ENCODE peak calls at places on chromosomes 5 and 9, in seven cellular contexts. H is HL-60, G is K562, J is IMR-90, K is glutamatergic neuron, D is upper lobe of right lung, S is fibroblast of mammary gland. Z is an unnamed sample.

GRCh38 chr5:14364576-14365472 is 216.8 kb upstream of the OTULINL start:
- DNase-seq in J (no peak), D (no peak), H (no peak), S (no peak), G (peak), K (no peak), Z (no peak)

GRCh38 chr9:23702311-23702922 is 123.6 kb downstream of the ELAVL2 start:
- DNase-seq in J (no peak), H (no peak), S (no peak), G (no peak), D (no peak), K (no peak), Z (no peak)

GRCh38 chr5:38796739-38797108 is 49.1 kb upstream of the OSMR start:
- DNase-seq in G (no peak), S (no peak), D (no peak), H (no peak), J (no peak), K (no peak), Z (no peak)

GRCh38 chr5:10452768-10453331 is 11.2 kb downstream of the ROPN1L start:
- DNase-seq in D (no peak), H (peak), K (no peak), S (peak), G (peak), J (peak), Z (peak)

GRCh38 chr5:148730272-148730954 is 76.1 kb upstream of the HTR4 start:
- DNase-seq in J (peak), G (no peak), S (peak), D (no peak), K (no peak), H (no peak), Z (peak)

GRCh38 chr5:132067451-132067850 is 6.1 kb upstream of the CSF2 start:
- DNase-seq in K (no peak), S (no peak), H (no peak), J (no peak), D (no peak), G (no peak), Z (no peak)

GRCh38 chr5:172622091-172623046 is 18.7 kb upstream of the NEURL1B start:
- DNase-seq in S (no peak), K (no peak), H (no peak), D (no peak), J (no peak), G (no peak), Z (no peak)

GRCh38 chr5:180343110-180343845 is 9.9 kb downstream of the GFPT2 start:
- DNase-seq in G (no peak), K (no peak), D (no peak), J (peak), S (peak), H (no peak), Z (no peak)

GRCh38 chr5:174177531-174177930 is 132.0 kb downstream of the NSG2 start:
- DNase-seq in J (no peak), H (no peak), G (no peak), K (no peak), S (no peak), D (no peak), Z (no peak)

GRCh38 chr5:172906436-172906835 is 52.8 kb upstream of the RPL26L1 start:
- DNase-seq in G (no peak), D (no peak), S (peak), K (no peak), J (peak), H (no peak), Z (no peak)

GRCh38 chr9:101093620-101094019 is 65.1 kb downstream of the PLPPR1 start:
- DNase-seq in K (no peak), J (no peak), D (no peak), G (no peak), H (no peak), S (peak), Z (no peak)

GRCh38 chr5:33679791-33680190 is 212.0 kb downstream of the ADAMTS12 start:
- DNase-seq in H (no peak), K (no peak), D (no peak), J (peak), G (no peak), S (peak), Z (no peak)

GRCh38 chr5:143653256-143653655 is 158.7 kb upstream of the HMHB1 start:
- DNase-seq in H (no peak), K (no peak), G (no peak), D (no peak), J (no peak), S (no peak), Z (no peak)

GRCh38 chr9:116008278-116008677 is 145.3 kb upstream of the PAPPA start:
- DNase-seq in S (no peak), K (no peak), G (no peak), H (no peak), J (peak), D (no peak), Z (no peak)

GRCh38 chr9:91659529-91660294 is 236.1 kb upstream of the NFIL3 start:
- DNase-seq in S (peak), J (peak), K (peak), G (peak), H (no peak), D (no peak), Z (no peak)

GRCh38 chr5:119439140-119439625 is 13.1 kb upstream of the HSD17B4 start:
- DNase-seq in S (no peak), J (no peak), K (no peak), H (no peak), G (no peak), D (no peak), Z (no peak)

GRCh38 chr5:36403601-36404311 is 102.1 kb upstream of the RANBP3L start:
- DNase-seq in D (no peak), J (peak), H (peak), K (no peak), G (no peak), S (peak), Z (peak)

GRCh38 chr9:134605969-134606363 is 35.6 kb upstream of the COL5A1 start:
- DNase-seq in D (no peak), J (no peak), H (no peak), G (no peak), S (no peak), K (no peak), Z (no peak)

GRCh38 chr9:75185585-75186170 is 97.4 kb downstream of the OSTF1 start:
- DNase-seq in D (no peak), G (peak), S (peak), H (no peak), K (peak), J (no peak), Z (no peak)

GRCh38 chr5:146565764-146566163 is 49.8 kb upstream of the GPR151 start:
- DNase-seq in D (no peak), S (peak), J (peak), H (no peak), G (peak), K (peak), Z (no peak)

GRCh38 chr5:25713259-25713658 is 1068.5 kb upstream of the CDH10 start:
- DNase-seq in H (no peak), S (no peak), G (no peak), J (no peak), K (no peak), D (no peak), Z (no peak)

GRCh38 chr9:98521141-98521540 is 187.6 kb downstream of the GABBR2 start:
- DNase-seq in K (no peak), G (no peak), J (peak), S (peak), H (no peak), D (no peak), Z (peak)

GRCh38 chr9:35920004-35920658 is 10.8 kb downstream of the SPAAR start:
- DNase-seq in K (no peak), G (no peak), S (peak), H (no peak), D (no peak), J (no peak), Z (no peak)

GRCh38 chr5:1542755-1543154 is 19.0 kb upstream of the LPCAT1 start:
- DNase-seq in G (no peak), J (no peak), K (no peak), H (no peak), D (peak), S (peak), Z (no peak)

GRCh38 chr9:129383005-129383414 is 204.9 kb upstream of the IER5L start:
- DNase-seq in G (no peak), D (peak), S (no peak), K (no peak), J (no peak), H (no peak), Z (no peak)

GRCh38 chr5:98771389-98772109 is 1.9 kb upstream of the RGMB start:
- DNase-seq in K (peak), D (no peak), J (peak), S (peak), G (peak), H (no peak), Z (peak)

GRCh38 chr9:121636411-121636865 is 15.0 kb upstream of the DAB2IP start:
- DNase-seq in K (no peak), J (peak), S (peak), G (no peak), D (no peak), H (no peak), Z (peak)

GRCh38 chr5:135263022-135263668 is 135.9 kb downstream of the MACROH2A1 start:
- DNase-seq in J (no peak), K (no peak), G (peak), D (no peak), S (no peak), H (no peak), Z (no peak)

GRCh38 chr5:135266975-135267374 is 132.1 kb downstream of the MACROH2A1 start:
- DNase-seq in J (peak), S (peak), K (no peak), G (no peak), H (no peak), D (no peak), Z (no peak)

GRCh38 chr5:135266301-135266630 is 132.8 kb downstream of the MACROH2A1 start:
- DNase-seq in D (no peak), J (no peak), H (no peak), G (no peak), S (no peak), K (no peak), Z (no peak)

GRCh38 chr5:135265497-135266300 is 133.3 kb downstream of the MACROH2A1 start:
- DNase-seq in D (no peak), G (no peak), K (no peak), J (no peak), S (no peak), H (no peak), Z (no peak)

DNA sequence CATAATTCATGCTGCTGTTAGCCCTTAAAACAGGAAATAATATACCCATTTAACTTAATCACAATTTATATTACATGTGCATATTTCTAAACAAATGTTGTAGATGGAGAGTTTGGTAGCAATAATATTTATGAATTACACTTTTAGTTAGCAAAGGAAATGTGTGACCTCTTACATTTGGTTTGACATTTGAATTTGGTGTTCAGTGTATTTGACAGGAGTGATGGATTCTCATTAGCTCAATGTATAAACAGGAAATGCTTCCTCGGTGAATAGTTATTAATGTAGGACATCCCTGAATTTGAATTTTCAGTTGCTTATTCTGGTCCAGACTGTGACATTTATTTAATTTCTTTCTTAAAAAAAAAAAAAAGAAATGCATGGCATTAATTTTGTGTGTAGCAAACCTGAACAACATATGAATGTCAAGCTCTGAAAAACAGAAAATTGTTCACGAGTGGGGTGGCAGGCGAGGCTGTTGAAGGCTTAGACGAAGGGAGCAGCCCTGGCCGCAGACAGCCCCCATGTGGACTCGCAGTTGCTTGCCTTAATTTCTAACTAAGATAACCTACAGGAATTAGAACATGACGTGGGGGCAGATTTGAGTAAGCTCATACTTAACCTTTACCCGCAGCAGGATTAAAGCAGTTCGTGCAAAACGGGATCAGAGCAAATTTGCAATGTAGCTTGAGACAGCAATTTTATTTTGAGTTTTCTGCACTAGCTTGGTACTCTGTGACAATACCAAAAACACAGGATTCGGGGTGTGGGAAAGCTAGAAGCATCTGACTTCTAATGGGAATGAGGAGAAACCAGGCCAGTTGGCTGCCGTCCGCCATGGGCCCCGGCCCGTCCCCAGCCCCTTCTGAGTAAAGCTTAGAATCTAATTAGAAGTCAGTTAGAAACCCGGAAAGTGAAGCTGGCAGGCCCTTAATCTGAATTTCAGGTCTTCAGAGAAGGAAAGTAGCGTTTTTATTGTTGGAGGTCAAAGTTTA is 134.3 kb downstream of the MACROH2A1 start:
- DNase-seq in G (no peak), H (no peak), S (no peak), J (peak), K (no peak), D (no peak), Z (no peak)
- TF ChIP-seq CTCF in G (no peak), H (no peak), S (no peak), J (peak), K (no peak), D (no peak), Z (no peak)

DNA sequence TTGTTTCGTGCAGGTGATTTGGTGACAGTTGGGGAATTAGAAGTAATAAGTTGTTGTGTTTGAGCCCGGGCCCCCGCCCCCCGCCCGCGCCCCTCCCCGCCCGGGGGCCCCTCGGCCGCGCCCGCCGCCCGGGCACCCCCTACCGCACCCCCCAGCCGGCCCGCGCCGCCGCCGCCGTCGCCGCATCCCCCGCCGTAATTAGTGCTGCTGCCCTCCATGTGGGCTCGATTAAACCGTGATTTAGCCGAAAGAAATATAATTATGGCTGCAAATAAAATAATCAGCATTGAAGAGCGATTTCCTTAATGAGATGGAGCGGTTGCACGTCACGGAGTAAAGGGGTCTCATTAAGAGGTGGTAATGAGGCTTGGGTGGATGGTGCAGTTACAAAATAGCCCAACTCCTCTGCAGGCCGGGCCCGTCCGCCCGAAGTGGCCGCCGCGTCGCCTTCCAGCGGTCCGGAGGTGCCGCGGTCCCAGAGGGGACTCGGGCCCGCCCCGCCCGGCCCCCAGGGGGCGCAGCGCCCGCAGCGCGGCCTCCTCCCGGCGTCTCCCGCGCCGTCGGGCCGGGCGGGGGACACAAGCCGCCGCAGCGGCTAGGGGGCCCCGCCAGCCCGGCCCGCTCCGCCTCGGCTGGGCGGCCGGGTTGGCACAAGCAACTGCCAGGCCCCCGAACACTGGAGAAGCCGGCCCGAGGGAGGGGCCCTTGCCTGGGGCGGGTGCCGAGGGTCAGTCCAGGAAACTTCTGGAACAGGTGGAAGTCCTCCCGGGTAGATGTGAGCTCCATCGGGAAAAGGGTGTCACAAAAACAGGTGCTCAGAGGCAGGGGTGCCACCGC is 6.9 kb upstream of the OTP start:
- DNase-seq in J (no peak), H (no peak), K (peak), S (no peak), G (peak), D (no peak), Z (no peak)
- TF ChIP-seq CTCF in J (peak), H (no peak), K (peak), S (no peak), G (peak), D (peak), Z (peak)

GRCh38 chr5:178116406-178116885 is 3.1 kb downstream of the N4BP3 start:
- DNase-seq in G (no peak), H (no peak), K (no peak), D (no peak), J (no peak), S (no peak), Z (no peak)

GRCh38 chr5:178114325-178115135 is 1.2 kb downstream of the N4BP3 start:
- DNase-seq in K (peak), H (no peak), G (no peak), D (no peak), J (no peak), S (no peak), Z (no peak)

GRCh38 chr5:178113841-178114324 is 551 bp downstream of the N4BP3 start:
- DNase-seq in D (no peak), H (no peak), J (no peak), S (no peak), G (peak), K (no peak), Z (no peak)

GRCh38 chr5:178115835-178116405 is 2.6 kb downstream of the N4BP3 start:
- DNase-seq in D (no peak), J (no peak), S (no peak), K (no peak), H (no peak), G (no peak), Z (no peak)

DNA sequence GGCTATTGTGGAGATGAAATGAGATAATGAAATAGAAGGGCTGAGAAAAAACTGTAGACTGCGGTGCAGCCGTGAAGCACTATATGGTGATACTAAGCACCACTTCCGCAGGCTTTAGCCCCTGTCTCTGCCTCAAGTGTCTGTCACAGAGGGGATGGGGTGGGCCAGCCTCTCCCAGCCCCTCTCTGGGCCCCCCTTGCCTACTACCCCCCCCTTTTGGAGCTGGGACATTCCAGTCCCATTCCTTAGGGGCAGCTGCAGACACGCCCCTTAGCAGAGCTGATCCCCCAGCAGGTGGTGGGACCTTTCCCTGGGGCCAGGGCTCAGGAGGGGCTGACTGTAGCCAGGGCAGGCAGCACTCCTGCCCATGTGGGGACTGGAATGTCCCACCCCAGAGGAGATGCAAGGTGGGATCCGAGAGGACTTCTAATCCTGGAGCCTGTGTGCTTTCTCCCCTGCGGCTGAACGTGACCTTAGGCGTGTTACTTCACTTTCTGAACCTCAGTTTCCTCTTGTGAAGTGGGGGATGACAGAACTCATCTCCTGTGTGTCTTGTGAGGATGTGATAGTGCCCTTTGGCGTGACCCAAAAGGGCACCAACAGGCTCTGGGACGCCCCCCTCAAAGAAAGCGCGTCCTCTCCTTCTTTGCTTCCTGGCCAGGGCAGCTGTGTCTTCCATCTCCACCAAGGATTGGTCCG is 2.0 kb downstream of the N4BP3 start:
- DNase-seq in D (no peak), J (no peak), G (no peak), H (no peak), S (no peak), K (no peak), Z (no peak)
- TF ChIP-seq CTCF in D (no peak), J (no peak), G (no peak), H (no peak), S (no peak), K (no peak), Z (no peak)

GRCh38 chr9:114156311-114156657 is 947 bp downstream of the COL27A1 start:
- DNase-seq in J (no peak), H (peak), D (no peak), G (no peak), S (no peak), K (no peak), Z (no peak)

GRCh38 chr9:114155263-114155966 is at the start of gene COL27A1:
- DNase-seq in H (peak), J (peak), D (peak), G (peak), K (peak), S (peak), Z (no peak)

GRCh38 chr9:114155967-114156294 is 594 bp downstream of the COL27A1 start:
- DNase-seq in S (no peak), K (no peak), D (no peak), H (peak), G (no peak), J (no peak), Z (no peak)

GRCh38 chr9:114157516-114158176 is 2.3 kb downstream of the COL27A1 start:
- DNase-seq in K (no peak), H (no peak), G (no peak), S (peak), D (no peak), J (peak), Z (no peak)

DNA sequence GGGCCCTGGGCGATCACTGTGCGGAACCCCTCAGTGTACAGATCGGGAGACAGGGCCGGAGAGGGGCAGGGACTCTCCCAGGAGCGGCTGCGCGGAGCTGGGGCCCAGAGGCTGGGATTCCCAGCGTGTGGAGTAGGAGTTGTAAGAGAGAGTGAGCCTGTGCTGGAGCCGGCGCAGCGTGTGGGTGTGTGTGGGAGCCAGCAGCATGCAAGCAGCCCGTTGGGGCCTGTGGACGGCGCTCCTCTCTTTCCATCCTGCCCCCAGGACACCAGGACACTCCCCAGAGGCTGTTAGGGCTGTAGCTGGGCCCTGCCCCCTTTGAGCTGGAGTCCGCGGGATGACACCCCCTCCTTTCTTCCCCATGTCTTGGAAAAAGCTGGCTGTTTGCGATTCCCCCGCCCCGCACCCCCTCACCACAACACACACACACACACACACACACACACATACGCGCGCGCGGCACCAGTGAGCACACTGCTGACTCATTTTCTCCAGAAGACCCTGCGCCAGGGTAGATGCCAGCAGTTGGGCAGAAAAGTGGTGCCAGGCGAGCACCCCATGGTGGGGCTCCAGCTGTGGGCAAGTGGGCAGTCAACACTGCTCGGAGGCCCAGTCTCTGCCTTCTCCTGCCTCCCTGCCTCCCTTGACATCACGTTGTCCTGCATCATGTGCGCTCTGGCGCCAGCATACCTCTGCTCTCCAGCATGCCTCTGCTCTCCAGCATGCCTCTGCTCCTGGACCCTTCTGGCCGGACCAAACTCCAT is 1.5 kb downstream of the COL27A1 start:
- DNase-seq in H (peak), S (peak), D (peak), J (peak), G (no peak), K (peak), Z (peak)
- TF ChIP-seq CTCF in H (no peak), S (peak), D (peak), J (peak), G (no peak), K (no peak), Z (peak)

Z was measured in AG04449.